ENCODE peak calls at places on chromosomes 12 and 14, in five cellular contexts. N, X, Z, M and P are unnamed samples.

GRCh38 chr12:79681008-79681590 is 9.7 kb downstream of the PAWR start:
- DNase-seq in X (no peak), M (no peak), Z (no peak), N (no peak), P (no peak)

GRCh38 chr14:35332517-35333346 is 40.5 kb downstream of the PSMA6 start:
- DNase-seq in M (peak), X (no peak), N (peak), Z (no peak), P (no peak)

GRCh38 chr12:89750821-89751227 is 42.2 kb upstream of the ATP2B1 start:
- DNase-seq in M (no peak), Z (no peak), N (no peak), X (no peak), P (no peak)

GRCh38 chr14:52464175-52464574 is 88.1 kb downstream of the TXNDC16 start:
- DNase-seq in M (no peak), N (no peak), X (no peak), Z (no peak), P (no peak)

GRCh38 chr12:132111641-132112304 is 32.3 kb downstream of the DDX51 start:
- DNase-seq in N (no peak), X (no peak), M (no peak), Z (no peak), P (no peak)

GRCh38 chr12:92294676-92295440 is 149.2 kb upstream of the BTG1 start:
- DNase-seq in N (no peak), M (no peak), Z (no peak), X (no peak), P (no peak)

GRCh38 chr12:80195143-80195726 is 95.9 kb downstream of the OTOGL start:
- DNase-seq in M (no peak), Z (no peak), X (peak), N (no peak), P (no peak)

GRCh38 chr14:36091096-36091495 is 85.4 kb downstream of the PTCSC3 start:
- DNase-seq in Z (no peak), N (no peak), M (peak), X (peak), P (no peak)

GRCh38 chr12:106764738-106765137 is 9.7 kb upstream of the RIC8B start:
- DNase-seq in Z (peak), N (no peak), M (no peak), X (no peak), P (no peak)

GRCh38 chr14:36301159-36301558 is 19.3 kb downstream of the MBIP start:
- DNase-seq in N (no peak), M (peak), Z (no peak), X (no peak), P (no peak)

GRCh38 chr14:33611405-33612183 is 339.3 kb downstream of the EGLN3 start:
- DNase-seq in Z (no peak), N (no peak), X (no peak), M (no peak), P (no peak)

GRCh38 chr12:92503977-92504966 is 198.5 kb upstream of the PLEKHG7 start:
- DNase-seq in N (no peak), X (no peak), M (peak), Z (no peak), P (no peak)

GRCh38 chr14:24367506-24368214 is at the start of gene NFATC4:
- DNase-seq in X (peak), M (peak), Z (no peak), N (no peak), P (no peak)

GRCh38 chr12:2751686-2752085 is 43.1 kb upstream of the FKBP4 start:
- DNase-seq in M (no peak), Z (no peak), X (no peak), N (no peak), P (no peak)

GRCh38 chr12:101490286-101490920 is 15.3 kb downstream of the SPIC start:
- DNase-seq in M (peak), Z (no peak), X (peak), N (no peak), P (no peak)

GRCh38 chr12:89760783-89761182 is 52.1 kb upstream of the ATP2B1 start:
- DNase-seq in X (no peak), N (peak), M (no peak), Z (no peak), P (no peak)

GRCh38 chr12:95815635-95816212 is 25.2 kb upstream of the NTN4 start:
- DNase-seq in Z (no peak), X (no peak), M (no peak), N (no peak), P (no peak)

GRCh38 chr12:53103860-53104305 is 597 bp downstream of the SOAT2 start:
- DNase-seq in X (no peak), Z (no peak), M (no peak), N (no peak), P (no peak)

GRCh38 chr14:92103363-92103762 is 3.0 kb downstream of the ATXN3 start:
- DNase-seq in M (no peak), N (no peak), X (no peak), Z (no peak), P (no peak)

GRCh38 chr12:113907446-113908180 is 58.5 kb downstream of the RBM19 start:
- DNase-seq in N (no peak), X (no peak), M (no peak), Z (no peak), P (no peak)

GRCh38 chr12:27064397-27065342 is 17.7 kb downstream of the C12orf71 start:
- DNase-seq in X (no peak), M (no peak), Z (no peak), N (no peak), P (no peak)

GRCh38 chr12:91913651-91914050 is 232.0 kb downstream of the BTG1 start:
- DNase-seq in M (no peak), Z (no peak), X (no peak), N (no peak), P (no peak)

GRCh38 chr14:94677239-94677612 is 65.0 kb downstream of the SERPINA3 start:
- DNase-seq in Z (no peak), N (no peak), M (no peak), X (no peak), P (no peak)

GRCh38 chr14:74954232-74954946 is 1.0 kb downstream of the PGF start:
- DNase-seq in X (no peak), N (no peak), M (no peak), Z (no peak), P (no peak)

GRCh38 chr12:106108187-106108816 is 30.5 kb downstream of the NUAK1 start:
- DNase-seq in Z (no peak), M (no peak), N (no peak), X (no peak), P (no peak)

GRCh38 chr14:61469771-61470170 is 148.4 kb downstream of the PRKCH start:
- DNase-seq in N (no peak), M (no peak), Z (no peak), X (no peak), P (no peak)

GRCh38 chr12:108638141-108638823 is 4.6 kb upstream of the SELPLG start:
- DNase-seq in X (no peak), M (peak), N (no peak), Z (peak), P (peak)

GRCh38 chr14:24418492-24418873 is 11.0 kb downstream of the CBLN3 start:
- DNase-seq in X (no peak), M (peak), Z (no peak), N (no peak), P (no peak)

GRCh38 chr12:47949441-47950341 is 13.7 kb upstream of the TMEM106C start:
- DNase-seq in Z (peak), N (peak), M (peak), X (peak), P (no peak)

GRCh38 chr12:69688496-69689427 is 10.3 kb downstream of the BEST3 start:
- DNase-seq in M (peak), N (no peak), Z (peak), X (peak), P (peak)
- H3K27ac ChIP-seq in M (no peak), N (no peak), Z (no peak), X (peak), P (no peak)

GRCh38 chr12:11732023-11732422 is 82.5 kb downstream of the ETV6 start:
- DNase-seq in Z (no peak), N (no peak), M (no peak), X (no peak), P (no peak)
- H3K27ac ChIP-seq in Z (no peak), N (peak), M (peak), X (no peak), P (no peak)

GRCh38 chr14:91021115-91021514 is 39.3 kb downstream of the RPS6KA5 start:
- DNase-seq in Z (no peak), M (no peak), N (no peak), X (no peak), P (no peak)
- H3K27ac ChIP-seq in Z (no peak), M (peak), N (no peak), X (no peak), P (no peak)

GRCh38 chr12:1011091-1011490 is 20.1 kb downstream of the ERC1 start:
- DNase-seq in Z (no peak), N (no peak), M (no peak), X (no peak), P (no peak)

GRCh38 chr12:1007994-1008393 is 17.0 kb downstream of the ERC1 start:
- DNase-seq in X (no peak), Z (no peak), N (no peak), M (no peak), P (no peak)

GRCh38 chr12:1019283-1019682 is 28.3 kb downstream of the ERC1 start:
- DNase-seq in Z (no peak), N (no peak), M (no peak), X (no peak), P (no peak)

GRCh38 chr12:1013618-1014489 is 22.8 kb downstream of the ERC1 start:
- DNase-seq in X (peak), N (no peak), M (no peak), Z (no peak), P (no peak)
- H3K27ac ChIP-seq in X (peak), N (no peak), M (no peak), Z (no peak), P (no peak)

GRCh38 chr12:56632701-56633464 is 2.8 kb upstream of the BAZ2A start:
- DNase-seq in N (no peak), X (no peak), Z (no peak), M (no peak), P (no peak)
- H3K27ac ChIP-seq in N (peak), X (peak), Z (peak), M (peak), P (peak)

GRCh38 chr14:70909788-70910614 is 2.7 kb downstream of the PCNX1 start:
- DNase-seq in X (no peak), M (no peak), Z (no peak), N (no peak), P (no peak)
- H3K27ac ChIP-seq in X (no peak), M (no peak), Z (peak), N (peak), P (no peak)

GRCh38 chr12:49750027-49750977 is 8.9 kb downstream of the TMBIM6 start:
- DNase-seq in M (no peak), X (peak), N (peak), Z (no peak), P (no peak)
- H3K27ac ChIP-seq in M (no peak), X (no peak), N (peak), Z (no peak), P (no peak)

GRCh38 chr12:19409376-19409775 is 29.9 kb upstream of the AEBP2 start:
- DNase-seq in Z (peak), X (no peak), M (no peak), N (no peak), P (no peak)

GRCh38 chr12:19411234-19412221 is 27.8 kb upstream of the AEBP2 start:
- DNase-seq in M (no peak), N (no peak), Z (peak), X (no peak), P (no peak)

GRCh38 chr12:19412844-19413243 is 26.4 kb upstream of the AEBP2 start:
- DNase-seq in Z (peak), N (no peak), M (no peak), X (no peak), P (no peak)

GRCh38 chr12:19410211-19410610 is 29.1 kb upstream of the AEBP2 start:
- DNase-seq in Z (no peak), M (no peak), N (no peak), X (no peak), P (no peak)

GRCh38 chr12:19410639-19411184 is 28.6 kb upstream of the AEBP2 start:
- DNase-seq in X (no peak), Z (no peak), N (no peak), M (no peak), P (no peak)
- H3K27ac ChIP-seq in X (no peak), Z (no peak), N (no peak), M (no peak), P (no peak)

DNA sequence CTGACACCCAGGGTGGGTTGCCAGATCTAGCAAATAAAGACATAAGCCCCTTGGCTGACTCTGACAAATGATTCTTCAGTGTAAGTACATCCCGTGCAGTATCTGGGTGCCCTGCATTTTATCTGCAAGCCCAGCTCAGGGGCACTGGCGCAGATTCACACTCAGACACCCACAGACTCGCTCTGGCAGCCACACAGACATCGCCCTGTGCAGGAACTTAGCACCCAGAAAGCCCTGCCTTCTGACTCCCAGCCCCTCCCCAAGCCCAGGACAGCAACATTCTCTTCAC is 44.9 kb upstream of the NCOR2 start:
- DNase-seq in X (no peak), N (no peak), Z (no peak), M (no peak), P (no peak)
- H3K27ac ChIP-seq in X (no peak), N (no peak), Z (no peak), M (no peak), P (no peak)